ENCODE peak calls at places on chromosomes 11 and 22, in five cellular contexts. Y, Z, M, R and U are unnamed samples.

GRCh38 chr22:26894362-26894761 is 237.0 kb downstream of the MIAT start:
- DNase-seq in Y (no peak), Z (no peak), M (no peak), R (no peak), U (no peak)

GRCh38 chr11:60764879-60765278 is 8.2 kb downstream of the MS4A15 start:
- DNase-seq in Y (no peak), Z (no peak), M (no peak), R (no peak), U (no peak)

GRCh38 chr22:42977574-42977973 is 37.4 kb downstream of the PACSIN2 start:
- DNase-seq in Y (no peak), Z (no peak), M (no peak), R (no peak), U (no peak)

GRCh38 chr22:34281738-34282137 is 361.5 kb upstream of the LARGE1 start:
- DNase-seq in Y (no peak), Z (no peak), M (no peak), R (no peak), U (no peak)

GRCh38 chr22:21727159-21727558 is 8.4 kb downstream of the YPEL1 start:
- DNase-seq in Y (no peak), Z (peak; percentile 47), M (no peak), R (no peak), U (no peak)

GRCh38 chr11:47980093-47980906 is at the start of gene PTPRJ:
- DNase-seq in Y (peak; percentile 86), Z (peak; percentile 88), M (peak; percentile 60), R (peak; percentile 74), U (no peak)

GRCh38 chr22:24516301-24516737 is 21.2 kb downstream of the UPB1 start:
- DNase-seq in Y (no peak), Z (no peak), M (no peak), R (no peak), U (no peak)

GRCh38 chr11:44978961-44979331 is 28.3 kb upstream of the TP53I11 start:
- DNase-seq in Y (no peak), Z (no peak), M (no peak), R (no peak), U (no peak)

GRCh38 chr11:92916299-92916698 is 53.2 kb upstream of the MTNR1B start:
- DNase-seq in Y (no peak), Z (no peak), M (no peak), R (no peak), U (no peak)

GRCh38 chr11:46418751-46419150 is 27.2 kb upstream of the CHRM4 start:
- DNase-seq in Y (no peak), Z (peak; percentile 34), M (no peak), R (no peak), U (no peak)

GRCh38 chr11:107830915-107831540 is 27.6 kb downstream of the SLC35F2 start:
- DNase-seq in Y (no peak), Z (no peak), M (no peak), R (no peak), U (no peak)

GRCh38 chr22:50160947-50161346 is 9.6 kb upstream of the PANX2 start:
- DNase-seq in Y (no peak), Z (no peak), M (no peak), R (no peak), U (no peak)

GRCh38 chr11:63518548-63518947 is 12.7 kb downstream of the LGALS12 start:
- DNase-seq in Y (no peak), Z (no peak), M (no peak), R (no peak), U (no peak)

GRCh38 chr11:104531075-104531474 is 367.1 kb upstream of the PDGFD start:
- DNase-seq in Y (no peak), Z (no peak), M (no peak), R (no peak), U (no peak)

GRCh38 chr11:102006835-102007566 is 40.2 kb upstream of the CFAP300 start:
- DNase-seq in Y (no peak), Z (no peak), M (no peak), R (no peak), U (no peak)

GRCh38 chr11:94674005-94674491 is 94.1 kb upstream of the AMOTL1 start:
- DNase-seq in Y (peak; percentile 67), Z (no peak), M (no peak), R (no peak), U (no peak)

GRCh38 chr22:32528984-32529982 is 54.7 kb downstream of the FBXO7 start:
- DNase-seq in Y (peak; percentile 90), Z (peak; percentile 74), M (peak; percentile 35), R (peak; percentile 81), U (peak; percentile 10)

GRCh38 chr11:13826505-13827278 is 135.8 kb upstream of the SPON1 start:
- DNase-seq in Y (no peak), Z (peak; percentile 23), M (no peak), R (no peak), U (no peak)

GRCh38 chr22:30940655-30941362 is 27.8 kb downstream of the MORC2 start:
- DNase-seq in Y (peak; percentile 56), Z (no peak), M (peak; percentile 20), R (no peak), U (no peak)

GRCh38 chr22:50027639-50028537 is 15.3 kb upstream of the IL17REL start:
- DNase-seq in Y (peak; percentile 89), Z (no peak), M (peak; percentile 46), R (no peak), U (no peak)

GRCh38 chr11:118406599-118407166 is 5.3 kb downstream of the ATP5MG start:
- DNase-seq in Y (no peak), Z (no peak), M (no peak), R (no peak), U (no peak)

GRCh38 chr22:48536691-48537591 is 1290.7 kb downstream of the BRD1 start:
- DNase-seq in Y (no peak), Z (no peak), M (no peak), R (no peak), U (no peak)

GRCh38 chr11:112665291-112665690 is 295.9 kb upstream of the NCAM1 start:
- DNase-seq in Y (no peak), Z (no peak), M (no peak), R (no peak), U (no peak)

GRCh38 chr22:30196141-30196866 is 50.3 kb downstream of the LIF start:
- DNase-seq in Y (peak; percentile 94), Z (peak; percentile 27), M (no peak), R (no peak), U (no peak)

GRCh38 chr11:34732831-34733230 is 111.9 kb downstream of the EHF start:
- DNase-seq in Y (no peak), Z (no peak), M (no peak), R (no peak), U (no peak)

GRCh38 chr22:46008291-46008690 is 31.3 kb upstream of the WNT7B start:
- DNase-seq in Y (no peak), Z (no peak), M (no peak), R (no peak), U (no peak)

GRCh38 chr11:8288824-8289223 is 25.1 kb upstream of the LMO1 start:
- DNase-seq in Y (peak; percentile 73), Z (no peak), M (no peak), R (no peak), U (no peak)

GRCh38 chr11:64015935-64016468 is 19.7 kb upstream of the FLRT1 start:
- DNase-seq in Y (no peak), Z (no peak), M (no peak), R (no peak), U (no peak)

GRCh38 chr11:72239296-72239848 is 4.6 kb downstream of the PHOX2A start:
- DNase-seq in Y (no peak), Z (no peak), M (no peak), R (no peak), U (no peak)

GRCh38 chr11:95897731-95898130 is 26.2 kb downstream of the MTMR2 start:
- DNase-seq in Y (no peak), Z (no peak), M (no peak), R (no peak), U (no peak)

GRCh38 chr22:43967069-43967468 is 11.8 kb downstream of the SAMM50 start:
- DNase-seq in Y (no peak), Z (no peak), M (no peak), R (no peak), U (no peak)

GRCh38 chr11:107545101-107545514 is 20.4 kb downstream of the ALKBH8 start:
- DNase-seq in Y (no peak), Z (no peak), M (no peak), R (no peak), U (no peak)

GRCh38 chr11:118304227-118304808 is at the start of gene CD3E:
- DNase-seq in Y (no peak), Z (no peak), M (peak; percentile 53), R (no peak), U (no peak)

GRCh38 chr22:22431271-22432220 is 77.0 kb downstream of the ZNF280B start:
- DNase-seq in Y (no peak), Z (peak; percentile 99), M (peak; percentile 49), R (peak; percentile 49), U (no peak)